ENCODE peak calls at places on chromosomes 1 and 21, in six cellular contexts. S, F, P, I, Y and V are unnamed samples.

GRCh38 chr1:245091818-245092637 is 62.8 kb upstream of the KIF26B start:
- DNase-seq in S (no peak), F (peak; percentile 89), P (no peak), I (no peak), Y (peak; percentile 99), V (no peak)

GRCh38 chr21:32392299-32392879 is 423 bp downstream of the URB1 start:
- DNase-seq in S (no peak), F (no peak), P (no peak), I (peak; percentile 25), Y (peak; percentile 39), V (no peak)

GRCh38 chr1:15145327-15145726 is 8.2 kb upstream of the TMEM51 start:
- DNase-seq in S (no peak), F (no peak), P (no peak), I (no peak), Y (no peak), V (no peak)

GRCh38 chr1:213017447-213018273 is 2.0 kb upstream of the ANGEL2 start:
- DNase-seq in S (no peak), F (no peak), P (no peak), I (no peak), Y (peak; percentile 7), V (no peak)

GRCh38 chr1:117735045-117735992 is 129.5 kb downstream of the TENT5C start:
- DNase-seq in S (no peak), F (no peak), P (peak; percentile 12), I (no peak), Y (peak; percentile 78), V (no peak)

GRCh38 chr21:42860345-42860744 is 19.0 kb downstream of the WDR4 start:
- DNase-seq in S (no peak), F (no peak), P (no peak), I (no peak), Y (no peak), V (no peak)

GRCh38 chr1:28449904-28450303 is 55.9 kb upstream of the RCC1 start:
- DNase-seq in S (no peak), F (no peak), P (no peak), I (no peak), Y (peak; percentile 86), V (no peak)

GRCh38 chr1:52365091-52365745 is 787 bp downstream of the CC2D1B start:
- DNase-seq in S (no peak), F (peak; percentile 73), P (no peak), I (no peak), Y (peak; percentile 88), V (no peak)

GRCh38 chr1:4733446-4734175 is 79.2 kb downstream of the AJAP1 start:
- DNase-seq in S (no peak), F (no peak), P (no peak), I (no peak), Y (no peak), V (no peak)

GRCh38 chr21:41045534-41046268 is 122.3 kb upstream of the BACE2 start:
- DNase-seq in S (no peak), F (no peak), P (no peak), I (peak; percentile 28), Y (no peak), V (no peak)

GRCh38 chr21:41222247-41223068 is 54.5 kb downstream of the BACE2 start:
- DNase-seq in S (no peak), F (no peak), P (no peak), I (no peak), Y (peak; percentile 54), V (no peak)

GRCh38 chr21:46168238-46168637 is 12.9 kb upstream of the FTCD start:
- DNase-seq in S (no peak), F (no peak), P (no peak), I (no peak), Y (no peak), V (no peak)

GRCh38 chr1:21891621-21892479 is 45.3 kb downstream of the HSPG2 start:
- DNase-seq in S (no peak), F (no peak), P (no peak), I (no peak), Y (no peak), V (no peak)

GRCh38 chr1:113166473-113166872 is 93.5 kb downstream of the LRIG2 start:
- DNase-seq in S (no peak), F (no peak), P (no peak), I (no peak), Y (no peak), V (no peak)

GRCh38 chr1:109199710-109200109 is 14.0 kb upstream of the SARS1 start:
- DNase-seq in S (no peak), F (no peak), P (no peak), I (no peak), Y (no peak), V (no peak)